ENCODE peak calls at places on chromosomes 1 and 21, in ten cellular contexts. J, F, W, Q, D, N, E, H, O and C are unnamed samples.

GRCh38 chr1:210400043-210400840 is 71.5 kb downstream of the HHAT start:
- DNase-seq in J (peak), F (no peak), W (peak), Q (no peak), D (peak), N (peak), E (no peak), H (peak), O (peak), C (peak)

GRCh38 chr1:38716229-38716628 is 143.3 kb downstream of the RRAGC start:
- DNase-seq in J (no peak), F (no peak), W (no peak), Q (no peak), D (no peak), N (no peak), E (no peak), H (no peak), O (no peak), C (no peak)

GRCh38 chr1:39609618-39610331 is 29.7 kb downstream of the HEYL start:
- DNase-seq in J (peak), F (peak), W (no peak), Q (peak), D (peak), N (peak), E (peak), H (peak), O (no peak), C (peak)

GRCh38 chr1:110746644-110747259 is 72.0 kb upstream of the KCNA3 start:
- DNase-seq in J (peak), F (peak), W (peak), Q (no peak), D (peak), N (peak), E (peak), H (peak), O (peak), C (no peak)

GRCh38 chr1:212328248-212328647 is 43.0 kb downstream of the PPP2R5A start:
- DNase-seq in J (no peak), F (no peak), W (no peak), Q (no peak), D (no peak), N (no peak), E (no peak), H (no peak), O (peak), C (no peak)

GRCh38 chr1:19436716-19437476 is 48.4 kb downstream of the CAPZB start:
- DNase-seq in J (peak), F (peak), W (peak), Q (peak), D (no peak), N (no peak), E (peak), H (no peak), O (peak), C (no peak)

GRCh38 chr1:162846256-162847212 is 14.4 kb downstream of the CCDC190 start:
- DNase-seq in J (no peak), F (no peak), W (no peak), Q (no peak), D (peak), N (no peak), E (no peak), H (no peak), O (peak), C (no peak)

GRCh38 chr1:48931571-48932251 is 155.0 kb upstream of the BEND5 start:
- DNase-seq in J (no peak), F (peak), W (no peak), Q (no peak), D (no peak), N (no peak), E (no peak), H (no peak), O (no peak), C (no peak)

GRCh38 chr1:243890576-243890975 is 40.5 kb upstream of the AKT3 start:
- DNase-seq in J (no peak), F (no peak), W (no peak), Q (no peak), D (peak), N (no peak), E (no peak), H (no peak), O (peak), C (no peak)

GRCh38 chr1:176559474-176560390 is 96.8 kb downstream of the PAPPA2 start:
- DNase-seq in J (no peak), F (no peak), W (peak), Q (peak), D (peak), N (peak), E (no peak), H (peak), O (peak), C (peak)

GRCh38 chr1:246295968-246296367 is 211.1 kb downstream of the SMYD3 start:
- DNase-seq in J (no peak), F (peak), W (no peak), Q (no peak), D (no peak), N (no peak), E (no peak), H (no peak), O (no peak), C (no peak)

GRCh38 chr1:239816090-239816812 is 275.4 kb upstream of the FMN2 start:
- DNase-seq in J (peak), F (peak), W (peak), Q (no peak), D (peak), N (no peak), E (peak), H (no peak), O (peak), C (peak)

GRCh38 chr1:201850053-201850397 is 21.1 kb downstream of the IPO9 start:
- DNase-seq in J (peak), F (peak), W (no peak), Q (no peak), D (peak), N (no peak), E (no peak), H (no peak), O (peak), C (no peak)

GRCh38 chr21:46219591-46220239 is 8.9 kb downstream of the LSS start:
- DNase-seq in J (no peak), F (no peak), W (no peak), Q (no peak), D (no peak), N (peak), E (peak), H (no peak), O (no peak), C (no peak)

GRCh38 chr1:185367218-185367617 is 50.2 kb upstream of the IVNS1ABP start:
- DNase-seq in J (no peak), F (no peak), W (no peak), Q (no peak), D (no peak), N (no peak), E (no peak), H (no peak), O (no peak), C (no peak)

GRCh38 chr1:113256348-113256729 is 134.0 kb upstream of the MAGI3 start:
- DNase-seq in J (no peak), F (no peak), W (no peak), Q (no peak), D (no peak), N (no peak), E (no peak), H (no peak), O (no peak), C (no peak)

GRCh38 chr1:173506437-173506836 is 29.3 kb downstream of the PRDX6 start:
- DNase-seq in J (no peak), F (no peak), W (peak), Q (no peak), D (no peak), N (no peak), E (no peak), H (no peak), O (no peak), C (no peak)

GRCh38 chr1:59937636-59938210 is 11.2 kb upstream of the CYP2J2 start:
- DNase-seq in J (no peak), F (no peak), W (no peak), Q (no peak), D (no peak), N (no peak), E (no peak), H (no peak), O (no peak), C (no peak)

GRCh38 chr1:106268070-106268469 is 788.4 kb upstream of the PRMT6 start:
- DNase-seq in J (no peak), F (no peak), W (no peak), Q (no peak), D (no peak), N (peak), E (no peak), H (no peak), O (no peak), C (no peak)

GRCh38 chr1:78072216-78072615 is 26.4 kb downstream of the GIPC2 start:
- DNase-seq in J (no peak), F (no peak), W (no peak), Q (no peak), D (peak), N (no peak), E (no peak), H (no peak), O (no peak), C (no peak)

GRCh38 chr1:199383791-199384190 is 643.7 kb upstream of the NR5A2 start:
- DNase-seq in J (no peak), F (no peak), W (no peak), Q (no peak), D (no peak), N (no peak), E (no peak), H (no peak), O (no peak), C (no peak)

GRCh38 chr1:231663211-231663792 is 36.7 kb downstream of the DISC1 start:
- DNase-seq in J (no peak), F (no peak), W (no peak), Q (no peak), D (no peak), N (no peak), E (no peak), H (no peak), O (peak), C (no peak)

GRCh38 chr1:189803364-189803763 is 674.3 kb downstream of the BRINP3 start:
- DNase-seq in J (no peak), F (no peak), W (no peak), Q (no peak), D (no peak), N (no peak), E (no peak), H (no peak), O (no peak), C (no peak)

GRCh38 chr1:243841507-243841906 is 8.5 kb downstream of the AKT3 start:
- DNase-seq in J (no peak), F (no peak), W (no peak), Q (no peak), D (peak), N (no peak), E (no peak), H (no peak), O (peak), C (no peak)

GRCh38 chr21:42038826-42039425 is 28.8 kb upstream of the ZBTB21 start:
- DNase-seq in J (no peak), F (no peak), W (peak), Q (peak), D (peak), N (no peak), E (no peak), H (no peak), O (peak), C (no peak)

GRCh38 chr1:182206628-182207239 is 145.2 kb upstream of the ZNF648 start:
- DNase-seq in J (peak), F (no peak), W (no peak), Q (peak), D (no peak), N (peak), E (no peak), H (no peak), O (peak), C (no peak)

GRCh38 chr1:213876531-213876930 is 111.2 kb upstream of the PROX1 start:
- DNase-seq in J (no peak), F (no peak), W (no peak), Q (no peak), D (no peak), N (no peak), E (no peak), H (no peak), O (no peak), C (no peak)

GRCh38 chr1:71365451-71365850 is 284.6 kb upstream of the ZRANB2 start:
- DNase-seq in J (no peak), F (no peak), W (no peak), Q (no peak), D (no peak), N (no peak), E (no peak), H (no peak), O (peak), C (no peak)

GRCh38 chr1:5983361-5984103 is 8.7 kb downstream of the NPHP4 start:
- DNase-seq in J (no peak), F (no peak), W (no peak), Q (no peak), D (peak), N (no peak), E (no peak), H (no peak), O (peak), C (no peak)

GRCh38 chr21:27086630-27087029 is 119.7 kb upstream of the ADAMTS5 start:
- DNase-seq in J (no peak), F (no peak), W (no peak), Q (no peak), D (no peak), N (no peak), E (no peak), H (no peak), O (no peak), C (no peak)

GRCh38 chr1:165114022-165114888 is 242.3 kb downstream of the LMX1A start:
- DNase-seq in J (no peak), F (no peak), W (peak), Q (no peak), D (peak), N (peak), E (no peak), H (peak), O (peak), C (peak)

GRCh38 chr1:29824478-29825273 is 588.4 kb downstream of the PTPRU start:
- DNase-seq in J (no peak), F (no peak), W (no peak), Q (no peak), D (no peak), N (no peak), E (no peak), H (no peak), O (no peak), C (no peak)

GRCh38 chr1:21874328-21874727 is 62.3 kb downstream of the LDLRAD2 start:
- DNase-seq in J (no peak), F (no peak), W (no peak), Q (no peak), D (no peak), N (no peak), E (no peak), H (no peak), O (no peak), C (no peak)

GRCh38 chr1:21871943-21872342 is 59.9 kb downstream of the LDLRAD2 start:
- DNase-seq in J (no peak), F (no peak), W (no peak), Q (no peak), D (no peak), N (no peak), E (no peak), H (no peak), O (no peak), C (no peak)

GRCh38 chr1:21873761-21874160 is 61.7 kb downstream of the LDLRAD2 start:
- DNase-seq in J (no peak), F (no peak), W (no peak), Q (no peak), D (no peak), N (no peak), E (no peak), H (no peak), O (no peak), C (no peak)

GRCh38 chr1:21873174-21873573 is 61.1 kb downstream of the LDLRAD2 start:
- DNase-seq in J (no peak), F (no peak), W (no peak), Q (no peak), D (no peak), N (no peak), E (no peak), H (no peak), O (no peak), C (no peak)

GRCh38 chr1:21872445-21873079 is 60.5 kb downstream of the LDLRAD2 start:
- DNase-seq in J (no peak), F (no peak), W (no peak), Q (no peak), D (no peak), N (no peak), E (no peak), H (no peak), O (no peak), C (no peak)
- TF ChIP-seq CTCF in J (no peak), F (no peak), W (no peak), Q (no peak), D (no peak), N (no peak), E (no peak), H (no peak), O (no peak), C (no peak)

DNA sequence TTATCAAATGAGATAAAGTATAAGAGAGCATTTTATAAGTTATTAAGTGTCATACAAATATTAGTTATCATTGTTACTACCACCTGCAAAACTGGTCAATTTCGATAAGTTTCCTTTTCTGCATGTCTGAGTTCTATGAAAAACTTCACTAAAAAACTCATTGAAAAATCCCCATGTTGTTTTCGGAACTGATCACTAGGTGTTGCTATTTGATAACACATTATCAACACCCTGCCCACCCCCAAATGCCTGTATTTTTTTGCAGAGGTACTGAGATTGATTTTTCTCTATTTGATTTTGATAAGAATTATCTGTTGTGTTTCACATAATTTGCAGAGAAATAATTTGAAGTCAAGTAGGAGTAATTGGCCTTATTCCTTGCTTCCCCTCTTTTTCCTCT is 22.1 kb upstream of the DISP1 start:
- DNase-seq in J (no peak), F (no peak), W (no peak), Q (no peak), D (peak), N (peak), E (no peak), H (no peak), O (peak), C (no peak)
- TF ChIP-seq CTCF in J (peak), F (peak), W (peak), Q (peak), D (peak), N (peak), E (peak), H (peak), O (peak), C (peak)

GRCh38 chr1:45550401-45551305 is at the start of gene AKR1A1:
- DNase-seq in J (peak), F (peak), W (peak), Q (peak), D (peak), N (peak), E (peak), H (peak), O (peak), C (peak)
- TF ChIP-seq CTCF in J (no peak), F (no peak), W (no peak), Q (no peak), D (no peak), N (no peak), E (no peak), H (no peak), O (peak), C (no peak)

DNA sequence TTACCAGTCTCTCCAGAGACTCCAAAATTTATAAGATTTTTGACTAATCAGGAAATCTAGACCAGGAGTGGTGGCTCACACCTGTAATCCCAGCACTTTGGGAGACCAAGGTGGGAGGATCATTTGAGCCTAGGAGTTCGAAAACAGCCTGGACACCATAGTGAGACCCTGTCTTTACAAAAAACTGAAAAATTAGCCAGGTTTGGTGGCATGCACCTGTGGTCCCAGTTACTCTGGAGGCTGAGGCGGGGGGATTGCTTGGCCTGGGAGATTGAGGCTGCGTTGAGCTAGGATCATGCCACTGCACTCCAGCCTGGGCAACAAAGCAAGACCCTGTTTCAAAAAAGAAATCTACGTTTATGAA is 10.0 kb downstream of the ATP8B2 start:
- DNase-seq in J (no peak), F (no peak), W (no peak), Q (no peak), D (no peak), N (no peak), E (no peak), H (no peak), O (no peak), C (no peak)
- TF ChIP-seq CTCF in J (no peak), F (no peak), W (no peak), Q (no peak), D (peak), N (no peak), E (peak), H (peak), O (no peak), C (peak)

DNA sequence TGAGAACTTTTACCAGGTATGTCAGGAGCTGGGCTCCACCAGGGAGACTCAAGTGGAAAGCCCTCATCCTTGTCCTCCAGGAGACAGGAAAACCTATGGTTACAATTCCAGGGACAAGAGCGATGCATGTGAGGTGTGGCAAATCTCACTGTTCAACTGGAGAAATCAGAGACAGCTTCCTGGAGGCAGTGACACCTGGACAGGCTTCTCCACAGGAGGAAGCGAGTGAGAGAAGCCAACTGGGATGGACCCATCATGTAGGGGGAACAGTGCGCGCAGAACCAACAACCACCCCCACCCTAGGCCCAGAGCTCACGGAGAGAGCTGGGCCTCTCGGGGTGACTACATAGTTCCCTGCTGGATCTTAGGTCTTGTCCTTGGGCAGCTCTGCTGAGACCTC is 5.6 kb upstream of the SLX9 start:
- DNase-seq in J (no peak), F (no peak), W (no peak), Q (peak), D (no peak), N (no peak), E (no peak), H (no peak), O (no peak), C (no peak)
- TF ChIP-seq CTCF in J (no peak), F (no peak), W (no peak), Q (no peak), D (no peak), N (no peak), E (no peak), H (no peak), O (no peak), C (no peak)

DNA sequence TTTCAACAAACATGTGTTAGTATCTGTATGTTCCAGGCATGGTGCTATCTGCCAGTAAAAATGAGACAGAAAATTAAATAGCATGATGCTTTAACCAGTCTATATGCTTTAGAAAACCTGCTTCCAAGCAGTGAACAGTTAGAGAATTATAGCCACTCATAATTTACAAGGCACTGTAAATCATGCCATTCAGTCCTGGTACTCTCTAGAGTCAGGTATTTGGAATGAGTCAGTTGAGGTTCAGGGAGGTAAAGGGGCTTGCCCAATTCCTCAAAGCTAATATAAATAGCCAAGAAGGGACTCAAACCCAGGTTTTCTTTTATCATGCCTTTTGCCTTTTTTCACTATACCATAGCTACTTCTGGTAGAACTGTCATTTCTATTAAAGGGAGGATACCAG is 184.4 kb downstream of the NFIA start:
- DNase-seq in J (no peak), F (no peak), W (no peak), Q (no peak), D (no peak), N (no peak), E (no peak), H (no peak), O (no peak), C (no peak)
- TF ChIP-seq CTCF in J (no peak), F (no peak), W (no peak), Q (no peak), D (no peak), N (no peak), E (no peak), H (no peak), O (no peak), C (no peak)

GRCh38 chr1:52834798-52835197 is 7.8 kb upstream of the ZYG11A start:
- DNase-seq in J (no peak), F (no peak), W (no peak), Q (no peak), D (no peak), N (no peak), E (no peak), H (no peak), O (no peak), C (no peak)
- TF ChIP-seq CTCF in J (no peak), F (no peak), W (no peak), Q (no peak), D (no peak), N (no peak), E (no peak), H (no peak), O (no peak), C (no peak)

GRCh38 chr1:62294211-62294610 is 25.0 kb downstream of the KANK4 start:
- DNase-seq in J (no peak), F (no peak), W (peak), Q (no peak), D (no peak), N (no peak), E (no peak), H (no peak), O (no peak), C (no peak)
- TF ChIP-seq CTCF in J (no peak), F (no peak), W (no peak), Q (no peak), D (peak), N (peak), E (no peak), H (peak), O (no peak), C (no peak)